ENCODE peak calls at places on chromosomes 4 and X, in eight cellular contexts. B, X, M, Y, Q, Z, G and N are unnamed samples.

GRCh38 chr4:80210549-80210948 is 13.2 kb downstream of the PRDM8 start:
- DNase-seq in X (no peak), Y (no peak), Q (no peak), Z (no peak), G (no peak), M (no peak), B (no peak), N (no peak)

GRCh38 chr4:98473046-98473445 is 185.4 kb downstream of the TSPAN5 start:
- DNase-seq in G (no peak), B (no peak), Z (no peak), X (no peak), Q (no peak), Y (no peak), M (no peak), N (peak)

GRCh38 chr4:133943081-133943480 is 258.5 kb downstream of the PABPC4L start:
- DNase-seq in B (no peak), Z (no peak), Y (no peak), X (no peak), G (no peak), M (no peak), Q (no peak), N (no peak)

GRCh38 chrX:104315555-104315954 is 60.8 kb upstream of the ESX1 start:
- DNase-seq in Y (peak), M (no peak), X (no peak), G (no peak), Q (no peak), B (no peak), Z (no peak), N (peak)

GRCh38 chrX:47817897-47818296 is 18.8 kb upstream of the ZNF81 start:
- DNase-seq in B (no peak), Y (no peak), Q (no peak), M (no peak), G (no peak), X (no peak), Z (no peak), N (no peak)

GRCh38 chr4:168218663-168219062 is 99.9 kb downstream of the DDX60 start:
- DNase-seq in Q (peak), Y (peak), G (no peak), Z (no peak), B (no peak), M (no peak), X (peak), N (peak)

GRCh38 chr4:71195932-71196331 is 142.9 kb upstream of the SLC4A4 start:
- DNase-seq in G (no peak), Q (peak), X (peak), Y (peak), M (no peak), B (no peak), Z (no peak), N (peak)

GRCh38 chr4:151573945-151574344 is 165.0 kb downstream of the FHIP1A start:
- DNase-seq in G (no peak), M (no peak), X (no peak), B (peak), Z (no peak), Q (no peak), Y (no peak), N (no peak)

GRCh38 chr4:13829457-13829856 is 201.9 kb upstream of the BOD1L1 start:
- DNase-seq in Q (no peak), X (no peak), G (no peak), M (no peak), B (no peak), Y (no peak), Z (no peak), N (no peak)

GRCh38 chr4:167587361-167587760 is 353.1 kb upstream of the SPOCK3 start:
- DNase-seq in Q (no peak), M (no peak), Y (no peak), G (no peak), Z (no peak), X (no peak), B (no peak), N (no peak)

GRCh38 chrX:85627363-85627762 is 247.9 kb upstream of the POF1B start:
- DNase-seq in Z (peak), B (no peak), X (no peak), M (no peak), G (no peak), Q (no peak), Y (no peak), N (no peak)

GRCh38 chrX:7159132-7159861 is 11.3 kb upstream of the PUDP start:
- DNase-seq in G (no peak), M (no peak), B (peak), Q (no peak), X (no peak), Y (no peak), Z (no peak), N (no peak)

GRCh38 chr4:10066206-10066605 is 44.9 kb upstream of the SLC2A9 start:
- DNase-seq in B (no peak), Z (no peak), Q (no peak), X (no peak), G (no peak), M (no peak), Y (no peak), N (no peak)

GRCh38 chr4:10066704-10067651 is 45.7 kb upstream of the SLC2A9 start:
- DNase-seq in B (no peak), X (no peak), Q (no peak), G (no peak), M (no peak), Z (no peak), Y (no peak), N (no peak)

GRCh38 chr4:10058371-10058770 is 37.1 kb upstream of the SLC2A9 start:
- DNase-seq in M (no peak), G (no peak), Y (no peak), B (no peak), Q (no peak), X (no peak), Z (no peak), N (no peak)

GRCh38 chr4:10061650-10062415 is 40.5 kb upstream of the SLC2A9 start:
- DNase-seq in X (no peak), G (no peak), Q (no peak), Y (no peak), M (no peak), Z (no peak), B (no peak), N (peak)

DNA sequence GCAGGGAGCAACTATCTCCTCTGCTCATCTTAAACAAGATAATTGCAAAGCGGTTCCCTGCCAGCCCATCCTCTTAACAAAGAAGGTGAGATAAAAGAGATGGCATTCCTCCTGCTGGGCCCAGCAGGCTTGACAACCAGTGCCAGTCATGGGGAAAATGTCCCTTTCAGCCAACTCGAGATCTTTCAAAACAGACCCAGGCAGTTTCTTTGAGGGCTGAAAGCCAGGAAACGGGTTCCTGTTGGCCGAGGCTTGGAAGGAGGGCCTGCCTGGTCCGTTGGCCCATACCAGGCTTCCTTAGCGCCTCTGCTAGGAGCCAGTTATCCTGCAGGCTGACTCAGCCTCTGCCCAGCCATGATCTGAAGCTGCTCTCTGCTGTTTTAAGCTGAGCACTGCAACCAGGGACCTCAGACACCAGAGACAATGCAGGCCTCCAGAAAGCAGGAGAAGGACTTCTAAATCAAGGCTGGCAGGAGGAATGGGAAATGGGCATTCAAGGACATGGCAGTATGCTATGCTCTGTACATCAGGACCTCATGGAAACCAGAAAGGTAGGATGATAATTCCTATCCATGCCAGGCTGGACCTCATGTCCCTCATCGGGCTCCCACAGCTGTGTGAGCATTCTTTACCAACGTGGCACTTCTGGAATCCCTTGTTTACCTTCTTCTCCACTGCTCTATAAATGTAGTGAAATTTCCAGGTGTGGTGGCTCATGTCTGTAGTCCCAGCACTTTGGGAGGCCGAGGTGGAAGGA is 42.4 kb upstream of the SLC2A9 start:
- DNase-seq in X (peak), Z (no peak), G (no peak), Y (peak), Q (peak), B (peak), M (no peak), N (peak)
- TF ChIP-seq CTCF in X (peak), Z (peak), G (no peak), Y (peak), Q (peak), B (peak), M (peak), N (peak)

GRCh38 chr4:39062499-39062898 is 467 bp downstream of the KLHL5 start:
- DNase-seq in G (no peak), B (no peak), Y (no peak), Q (no peak), M (no peak), Z (no peak), X (no peak), N (peak)
- H3K4me3 ChIP-seq in G (no peak), B (no peak), Y (no peak), Q (no peak), M (no peak), Z (no peak), X (no peak), N (no peak)

GRCh38 chr4:1012031-1012739 is 759 bp downstream of the FGFRL1 start:
- DNase-seq in M (no peak), G (no peak), Z (peak), X (no peak), B (peak), Y (peak), Q (no peak), N (no peak)

GRCh38 chr4:1011022-1011694 is at the start of gene FGFRL1:
- DNase-seq in B (peak), Q (peak), X (no peak), G (no peak), Y (peak), Z (peak), M (peak), N (peak)

GRCh38 chr4:1008840-1009646 is 2.4 kb upstream of the FGFRL1 start:
- DNase-seq in M (peak), B (peak), X (no peak), Q (no peak), Y (no peak), Z (no peak), G (no peak), N (no peak)

GRCh38 chr4:1010522-1011021 is 854 bp upstream of the FGFRL1 start:
- DNase-seq in Z (peak), Q (peak), Y (peak), X (peak), G (no peak), B (peak), M (peak), N (peak)

DNA sequence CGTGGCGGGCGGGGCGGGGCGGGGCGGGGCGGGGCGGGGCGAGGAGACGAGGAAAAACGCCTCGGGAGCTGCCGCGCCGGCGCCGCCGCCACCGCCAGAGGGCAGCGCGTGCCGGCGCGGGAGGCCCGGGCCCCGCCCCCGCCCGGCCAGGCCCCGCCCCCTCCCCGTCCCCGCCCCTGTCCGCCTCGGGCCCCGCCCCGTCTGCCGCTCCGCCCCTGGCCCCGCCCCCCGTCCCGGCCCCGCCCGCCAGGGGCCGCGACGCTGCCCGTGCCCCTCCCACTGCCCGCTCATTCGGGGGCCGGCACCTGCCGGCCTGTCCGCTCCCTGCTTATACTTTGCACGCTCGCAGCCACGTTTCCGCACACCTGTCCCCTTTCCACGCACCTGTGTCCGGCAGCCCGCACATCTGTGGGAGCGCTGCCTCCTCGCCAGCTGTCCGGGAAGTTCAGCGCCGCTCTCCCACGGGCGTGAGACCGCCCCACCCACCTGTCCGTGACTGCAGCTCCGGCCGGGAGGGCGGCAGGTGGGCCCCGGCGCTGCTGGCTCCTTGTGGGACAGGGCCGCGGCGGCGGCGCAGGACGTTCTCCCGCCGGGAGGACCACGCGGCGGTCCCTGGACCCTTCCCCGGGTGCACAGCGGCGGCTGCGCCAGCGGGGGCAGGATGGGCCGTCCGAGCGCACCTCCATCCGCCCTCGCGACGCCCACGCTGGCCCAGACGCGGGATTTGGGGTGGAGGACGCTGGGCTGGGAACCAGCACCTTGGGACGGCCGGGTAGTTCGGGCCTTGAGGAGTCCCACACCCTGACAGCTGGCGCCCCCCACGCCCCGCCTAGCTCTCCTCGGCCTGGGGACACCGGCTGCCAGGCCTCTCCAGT is 1.5 kb upstream of the FGFRL1 start:
- DNase-seq in X (no peak), M (peak), Q (no peak), Y (no peak), Z (peak), B (peak), G (no peak), N (peak)
- TF ChIP-seq CTCF in X (peak), M (no peak), Q (no peak), Y (no peak), Z (no peak), B (no peak), G (no peak), N (no peak)

GRCh38 chr4:185247151-185247550 is 37.8 kb downstream of the SNX25 start:
- DNase-seq in X (no peak), M (no peak), Q (no peak), Z (no peak), G (no peak), B (no peak), Y (peak), N (no peak)
- H3K4me3 ChIP-seq in X (no peak), M (no peak), Q (no peak), Z (no peak), G (no peak), B (no peak), Y (no peak), N (no peak)